ENCODE peak calls at places on chromosomes 3 and 15, in ten cellular contexts. H, L, J, O, W, Y, X, T, E and K are unnamed samples.

GRCh38 chr3:42066516-42067181 is 24.5 kb upstream of the TRAK1 start:
- DNase-seq in H (no peak), L (peak), J (no peak), O (peak), W (no peak), Y (no peak), X (no peak), T (no peak), E (peak), K (peak)

GRCh38 chr3:126014252-126014651 is 45.3 kb downstream of the ROPN1B start:
- DNase-seq in H (no peak), L (no peak), J (no peak), O (no peak), W (peak), Y (no peak), X (no peak), T (peak), E (peak), K (peak)

GRCh38 chr15:24068102-24068501 is 381.0 kb upstream of the NDN start:
- DNase-seq in H (peak), L (no peak), J (no peak), O (no peak), W (no peak), Y (no peak), X (no peak), T (peak), E (no peak), K (no peak)

GRCh38 chr15:90465140-90465929 is 64.4 kb upstream of the CRTC3 start:
- DNase-seq in H (peak), L (no peak), J (no peak), O (no peak), W (no peak), Y (no peak), X (no peak), T (no peak), E (peak), K (peak)

GRCh38 chr15:68384451-68385239 is 47.3 kb downstream of the ITGA11 start:
- DNase-seq in H (no peak), L (no peak), J (no peak), O (peak), W (peak), Y (peak), X (no peak), T (no peak), E (peak), K (peak)

GRCh38 chr15:70354260-70354894 is 256.7 kb upstream of the TLE3 start:
- DNase-seq in H (no peak), L (no peak), J (no peak), O (no peak), W (no peak), Y (no peak), X (no peak), T (no peak), E (no peak), K (no peak)

GRCh38 chr3:155629006-155629405 is 115.9 kb downstream of the PLCH1 start:
- DNase-seq in H (no peak), L (no peak), J (no peak), O (no peak), W (no peak), Y (no peak), X (no peak), T (no peak), E (no peak), K (no peak)

GRCh38 chr3:65742914-65743313 is 295.8 kb downstream of the MAGI1 start:
- DNase-seq in H (no peak), L (no peak), J (no peak), O (no peak), W (no peak), Y (no peak), X (no peak), T (no peak), E (peak), K (no peak)

GRCh38 chr3:33377931-33378330 is 62.3 kb downstream of the UBP1 start:
- DNase-seq in H (no peak), L (no peak), J (no peak), O (no peak), W (no peak), Y (no peak), X (no peak), T (no peak), E (peak), K (no peak)

GRCh38 chr3:5098346-5098745 is 23.7 kb upstream of the ARL8B start:
- DNase-seq in H (no peak), L (no peak), J (no peak), O (no peak), W (peak), Y (no peak), X (no peak), T (no peak), E (no peak), K (no peak)

GRCh38 chr3:62405117-62405516 is 31.8 kb upstream of the FEZF2 start:
- DNase-seq in H (no peak), L (no peak), J (no peak), O (no peak), W (no peak), Y (no peak), X (no peak), T (no peak), E (no peak), K (no peak)

GRCh38 chr3:14418259-14418658 is 15.9 kb downstream of the SLC6A6 start:
- DNase-seq in H (no peak), L (no peak), J (no peak), O (no peak), W (no peak), Y (no peak), X (no peak), T (no peak), E (no peak), K (no peak)

GRCh38 chr15:35455201-35455600 is 90.8 kb downstream of the DPH6 start:
- DNase-seq in H (no peak), L (no peak), J (no peak), O (no peak), W (no peak), Y (no peak), X (no peak), T (no peak), E (no peak), K (peak)

GRCh38 chr15:41979493-41980266 is 7.3 kb upstream of the EHD4 start:
- DNase-seq in H (no peak), L (no peak), J (no peak), O (no peak), W (peak), Y (no peak), X (no peak), T (peak), E (no peak), K (no peak)

GRCh38 chr3:195209836-195210551 is 61.0 kb downstream of the XXYLT1 start:
- DNase-seq in H (no peak), L (no peak), J (no peak), O (no peak), W (peak), Y (no peak), X (no peak), T (peak), E (peak), K (peak)

GRCh38 chr15:84979651-84980050 is 2.0 kb upstream of the PDE8A start:
- DNase-seq in H (peak), L (no peak), J (no peak), O (peak), W (no peak), Y (no peak), X (no peak), T (peak), E (no peak), K (no peak)

GRCh38 chr15:81303241-81304225 is 20.4 kb downstream of the STARD5 start:
- DNase-seq in H (no peak), L (no peak), J (no peak), O (peak), W (no peak), Y (no peak), X (no peak), T (no peak), E (peak), K (peak)

GRCh38 chr3:111541911-111542483 is at the start of gene CD96:
- DNase-seq in H (no peak), L (peak), J (no peak), O (no peak), W (no peak), Y (no peak), X (peak), T (peak), E (peak), K (peak)

GRCh38 chr3:17808994-17809393 is 66.6 kb upstream of the TBC1D5 start:
- DNase-seq in H (peak), L (no peak), J (no peak), O (no peak), W (no peak), Y (no peak), X (no peak), T (no peak), E (peak), K (peak)

GRCh38 chr3:79230254-79230653 is 537.5 kb downstream of the ROBO1 start:
- DNase-seq in H (no peak), L (no peak), J (no peak), O (no peak), W (no peak), Y (no peak), X (no peak), T (peak), E (no peak), K (no peak)

GRCh38 chr3:144840866-144841265 is 869.2 kb downstream of the DIPK2A start:
- DNase-seq in H (no peak), L (no peak), J (no peak), O (no peak), W (no peak), Y (no peak), X (no peak), T (no peak), E (peak), K (peak)

GRCh38 chr3:42557849-42558248 is 23.9 kb downstream of the SEC22C start:
- DNase-seq in H (no peak), L (no peak), J (no peak), O (no peak), W (no peak), Y (no peak), X (no peak), T (no peak), E (no peak), K (no peak)

GRCh38 chr15:100945006-100945405 is 25.8 kb downstream of the LRRK1 start:
- DNase-seq in H (no peak), L (no peak), J (no peak), O (no peak), W (no peak), Y (no peak), X (no peak), T (no peak), E (no peak), K (no peak)

GRCh38 chr3:112197131-112197530 is 64.1 kb upstream of the GCSAM start:
- DNase-seq in H (no peak), L (no peak), J (no peak), O (no peak), W (no peak), Y (no peak), X (no peak), T (no peak), E (no peak), K (no peak)

GRCh38 chr15:77023576-77024272 is 28.8 kb downstream of the PSTPIP1 start:
- DNase-seq in H (no peak), L (no peak), J (no peak), O (no peak), W (no peak), Y (no peak), X (peak), T (no peak), E (no peak), K (no peak)

GRCh38 chr3:132549169-132549568 is 47.9 kb upstream of the ACKR4 start:
- DNase-seq in H (no peak), L (no peak), J (no peak), O (no peak), W (no peak), Y (no peak), X (no peak), T (no peak), E (no peak), K (no peak)

GRCh38 chr15:90099868-90100854 is 2.1 kb downstream of the IDH2 start:
- DNase-seq in H (no peak), L (peak), J (peak), O (no peak), W (peak), Y (peak), X (peak), T (peak), E (peak), K (peak)

GRCh38 chr15:80599359-80599758 is 95.8 kb upstream of the ABHD17C start:
- DNase-seq in H (no peak), L (no peak), J (no peak), O (no peak), W (no peak), Y (no peak), X (no peak), T (no peak), E (peak), K (peak)

GRCh38 chr3:183182073-183182472 is 19.5 kb upstream of the LAMP3 start:
- DNase-seq in H (no peak), L (no peak), J (no peak), O (no peak), W (no peak), Y (no peak), X (no peak), T (no peak), E (no peak), K (no peak)
- TF ChIP-seq CTCF in H (no peak), L (no peak), J (no peak), O (no peak), W (no peak), Y (no peak), X (no peak), T (no peak), E (no peak), K (no peak)

GRCh38 chr3:59310736-59311135 is 260.9 kb upstream of the CFAP20DC start:
- DNase-seq in H (no peak), L (no peak), J (no peak), O (no peak), W (no peak), Y (no peak), X (no peak), T (no peak), E (no peak), K (no peak)

GRCh38 chr3:59308001-59308400 is 258.2 kb upstream of the CFAP20DC start:
- DNase-seq in H (no peak), L (no peak), J (no peak), O (no peak), W (no peak), Y (no peak), X (no peak), T (no peak), E (no peak), K (no peak)

GRCh38 chr3:59308684-59309083 is 258.9 kb upstream of the CFAP20DC start:
- DNase-seq in H (peak), L (no peak), J (no peak), O (peak), W (no peak), Y (no peak), X (no peak), T (no peak), E (peak), K (no peak)

GRCh38 chr3:59317386-59317785 is 267.6 kb upstream of the CFAP20DC start:
- DNase-seq in H (no peak), L (no peak), J (no peak), O (no peak), W (no peak), Y (no peak), X (no peak), T (no peak), E (no peak), K (no peak)

GRCh38 chr3:59313365-59313764 is 263.5 kb upstream of the CFAP20DC start:
- DNase-seq in H (peak), L (peak), J (peak), O (peak), W (no peak), Y (no peak), X (peak), T (peak), E (peak), K (peak)
- TF ChIP-seq CTCF in H (peak), L (peak), J (peak), O (peak), W (no peak), Y (no peak), X (peak), T (peak), E (peak), K (peak)

GRCh38 chr3:27487383-27487782 is 3.2 kb upstream of the SLC4A7 start:
- DNase-seq in H (no peak), L (no peak), J (no peak), O (no peak), W (no peak), Y (no peak), X (no peak), T (no peak), E (no peak), K (no peak)

GRCh38 chr3:27485853-27486252 is 1.7 kb upstream of the SLC4A7 start:
- DNase-seq in H (no peak), L (no peak), J (no peak), O (no peak), W (no peak), Y (no peak), X (no peak), T (no peak), E (no peak), K (no peak)

GRCh38 chr3:27486328-27486727 is 2.1 kb upstream of the SLC4A7 start:
- DNase-seq in H (no peak), L (no peak), J (no peak), O (no peak), W (no peak), Y (no peak), X (no peak), T (no peak), E (no peak), K (no peak)

GRCh38 chr3:27483117-27484001 is 825 bp downstream of the SLC4A7 start:
- DNase-seq in H (peak), L (peak), J (peak), O (peak), W (peak), Y (peak), X (peak), T (peak), E (peak), K (peak)

DNA sequence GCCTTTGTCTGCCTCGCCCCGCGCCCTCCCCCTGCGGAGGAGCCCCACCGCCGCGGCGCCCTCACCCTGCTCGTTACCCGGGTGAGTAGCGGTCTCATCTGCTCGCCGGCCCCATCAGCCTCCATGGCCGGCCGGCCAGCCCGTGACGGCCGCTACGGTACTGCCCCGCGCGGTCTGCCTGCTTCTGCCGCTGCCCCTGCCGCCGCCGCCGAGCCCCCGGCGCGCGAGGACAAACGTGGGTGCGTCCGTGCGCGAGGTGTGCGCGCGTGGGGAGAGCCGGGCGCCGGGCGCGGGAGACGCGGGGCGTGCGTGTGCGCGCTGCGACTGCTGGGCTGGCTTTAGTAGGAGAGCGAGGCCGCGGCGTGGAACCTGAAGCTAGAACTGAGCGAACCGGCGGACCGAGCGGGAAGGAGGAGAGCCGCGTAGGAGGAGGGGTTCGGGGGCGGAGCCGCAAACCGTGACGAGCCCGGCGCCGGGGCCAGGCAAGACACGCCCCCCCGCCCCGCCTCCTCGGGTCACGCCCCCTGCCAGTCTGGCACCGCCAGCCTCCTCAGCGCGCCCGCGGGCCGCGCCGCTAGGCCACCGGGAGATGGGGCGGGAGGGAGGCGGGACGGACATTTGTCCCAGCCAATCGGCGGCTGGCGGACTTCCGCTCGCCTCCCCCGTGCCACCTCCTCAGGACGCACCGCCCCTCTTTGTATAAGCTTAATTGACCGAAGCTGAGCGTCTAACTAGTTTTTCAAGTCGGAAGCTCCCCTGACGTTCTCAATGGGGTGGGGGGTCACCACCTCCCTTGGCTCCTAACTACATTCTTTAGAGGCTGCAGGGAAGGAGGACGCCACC is at the start of gene SLC4A7:
- DNase-seq in H (peak), L (peak), J (peak), O (peak), W (peak), Y (peak), X (peak), T (peak), E (peak), K (peak)
- TF ChIP-seq CTCF in H (no peak), L (no peak), J (peak), O (no peak), W (no peak), Y (no peak), X (no peak), T (no peak), E (no peak), K (no peak)

DNA sequence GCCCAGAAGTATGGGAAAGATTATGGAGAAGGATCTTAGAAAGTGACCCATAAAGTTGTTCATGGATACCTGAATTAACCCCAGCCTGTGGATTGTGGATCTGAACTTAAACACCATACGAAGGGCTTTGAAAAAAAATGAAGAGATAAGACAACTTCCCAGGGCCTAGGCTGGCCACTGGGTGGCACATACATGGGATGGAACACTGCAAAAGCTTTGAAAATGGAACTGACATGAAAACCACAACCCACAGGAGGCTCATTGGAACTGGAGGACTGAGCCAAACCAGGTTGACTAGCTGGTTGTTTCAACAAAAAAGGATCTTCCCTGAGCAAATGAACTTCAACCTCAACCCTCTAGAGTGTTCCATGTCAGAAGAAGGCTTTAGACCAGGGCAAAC is 34.5 kb downstream of the FMN1 start:
- DNase-seq in H (no peak), L (peak), J (no peak), O (no peak), W (no peak), Y (no peak), X (no peak), T (no peak), E (no peak), K (no peak)
- TF ChIP-seq CTCF in H (no peak), L (no peak), J (no peak), O (no peak), W (no peak), Y (no peak), X (no peak), T (no peak), E (peak), K (no peak)